ENCODE peak calls at places on chromosome 12, in ten cellular contexts. A, P, F, C, H, R, K, G, B and Y are unnamed samples.

GRCh38 chr12:94867066-94867855 is 136.2 kb downstream of the NDUFA12 start:
- DNase-seq in B (peak; percentile 32), R (no peak), H (no peak), K (no peak), F (no peak), C (no peak), A (no peak), P (no peak), G (no peak), Y (no peak)

GRCh38 chr12:119328111-119328510 is 6.4 kb upstream of the CCDC60 start:
- DNase-seq in K (peak; percentile 69), H (no peak), B (peak; percentile 40), G (no peak), F (no peak), A (peak; percentile 43), P (no peak), C (no peak), R (no peak), Y (peak; percentile 33)

GRCh38 chr12:33476058-33476457 is 36.4 kb upstream of the SYT10 start:
- DNase-seq in B (no peak), A (no peak), C (no peak), P (no peak), H (no peak), G (no peak), F (no peak), R (no peak), K (no peak), Y (no peak)

GRCh38 chr12:123916729-123917128 is 55.9 kb downstream of the CCDC92 start:
- DNase-seq in R (no peak), P (no peak), G (no peak), H (no peak), C (no peak), B (no peak), K (no peak), A (no peak), F (no peak), Y (no peak)

GRCh38 chr12:106720696-106721095 is 53.8 kb upstream of the RIC8B start:
- DNase-seq in P (no peak), R (no peak), G (no peak), F (no peak), B (no peak), C (no peak), H (no peak), K (no peak), A (no peak), Y (no peak)

GRCh38 chr12:47078733-47079364 is 572 bp upstream of the PCED1B start:
- DNase-seq in K (peak; percentile 87), F (no peak), H (peak; percentile 34), B (no peak), A (peak; percentile 86), C (peak; percentile 35), P (no peak), G (peak; percentile 53), R (peak; percentile 51), Y (peak; percentile 79)

GRCh38 chr12:72511906-72512305 is 239.7 kb downstream of the TRHDE start:
- DNase-seq in A (no peak), C (no peak), B (no peak), H (no peak), G (no peak), F (no peak), K (no peak), P (no peak), R (no peak), Y (no peak)

GRCh38 chr12:32577328-32577727 is 101.8 kb upstream of the DNM1L start:
- DNase-seq in F (no peak), P (no peak), C (no peak), R (no peak), H (no peak), K (no peak), A (no peak), G (no peak), B (no peak), Y (no peak)

GRCh38 chr12:116238149-116238548 is 39.3 kb downstream of the MED13L start:
- DNase-seq in F (no peak), K (no peak), A (no peak), G (no peak), H (no peak), B (no peak), C (no peak), P (no peak), R (no peak), Y (no peak)

GRCh38 chr12:116233669-116234068 is 43.8 kb downstream of the MED13L start:
- DNase-seq in K (no peak), H (no peak), C (no peak), B (no peak), R (no peak), P (no peak), F (no peak), G (no peak), A (no peak), Y (no peak)

GRCh38 chr12:116236986-116237385 is 40.5 kb downstream of the MED13L start:
- DNase-seq in K (no peak), R (no peak), G (no peak), C (no peak), F (peak; percentile 32), B (no peak), A (no peak), P (no peak), H (no peak), Y (no peak)

GRCh38 chr12:116241157-116241772 is 36.2 kb downstream of the MED13L start:
- DNase-seq in P (no peak), F (no peak), B (no peak), A (no peak), G (no peak), R (no peak), C (no peak), H (no peak), K (no peak), Y (no peak)

DNA sequence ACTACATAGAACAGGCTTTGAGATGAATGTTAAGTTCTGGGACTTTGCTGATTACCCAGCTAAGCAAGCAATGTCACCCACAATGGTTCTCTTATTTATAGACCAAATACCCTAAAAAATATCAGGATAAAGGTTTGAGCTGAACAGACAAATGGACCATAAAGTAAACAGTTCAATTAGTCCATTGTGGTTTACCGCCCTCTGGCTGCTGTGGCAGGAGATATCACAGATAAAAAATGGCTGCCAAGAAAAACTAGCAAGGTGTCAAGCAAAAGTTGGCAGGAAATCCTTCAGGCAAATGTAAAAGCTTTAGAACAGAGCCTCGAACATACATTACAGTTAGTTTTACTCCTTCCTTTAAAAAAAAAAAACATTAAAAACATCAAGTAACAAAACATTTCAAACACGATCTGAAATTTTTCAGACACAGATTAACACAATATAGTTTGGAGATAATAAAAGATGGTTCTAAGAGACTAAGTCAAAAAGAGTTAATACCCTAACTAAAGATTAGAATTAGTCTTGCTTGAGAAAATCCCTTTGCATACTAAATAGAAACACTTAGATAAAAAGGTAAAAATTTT is 41.3 kb downstream of the MED13L start:
- DNase-seq in C (peak; percentile 59), G (no peak), H (no peak), B (peak; percentile 74), F (peak; percentile 70), K (no peak), R (peak; percentile 56), P (no peak), A (peak; percentile 63), Y (peak; percentile 70)
- H3K4me3 ChIP-seq in C (no peak overlapping the region), G (no peak overlapping the region), H (no peak overlapping the region), B (no peak overlapping the region), F (no peak overlapping the region), K (no peak overlapping the region), R (no peak overlapping the region), P (no peak overlapping the region), A (no peak overlapping the region), Y (no peak overlapping the region)

GRCh38 chr12:98812225-98812624 is 167.1 kb downstream of the APAF1 start:
- DNase-seq in R (no peak), C (no peak), P (no peak), B (no peak), A (no peak), F (no peak), K (no peak), G (no peak), H (no peak), Y (no peak)

GRCh38 chr12:98817779-98818178 is 172.7 kb downstream of the APAF1 start:
- DNase-seq in G (no peak), H (no peak), R (no peak), F (no peak), K (no peak), A (no peak), P (no peak), B (no peak), C (no peak), Y (no peak)

GRCh38 chr12:98814254-98814653 is 169.2 kb downstream of the APAF1 start:
- DNase-seq in F (no peak), K (no peak), P (no peak), H (no peak), R (no peak), B (no peak), G (no peak), A (no peak), C (no peak), Y (no peak)

GRCh38 chr12:98820005-98820404 is 174.9 kb downstream of the APAF1 start:
- DNase-seq in R (no peak), G (no peak), K (no peak), B (no peak), H (no peak), A (no peak), C (no peak), P (no peak), F (no peak), Y (no peak)

DNA sequence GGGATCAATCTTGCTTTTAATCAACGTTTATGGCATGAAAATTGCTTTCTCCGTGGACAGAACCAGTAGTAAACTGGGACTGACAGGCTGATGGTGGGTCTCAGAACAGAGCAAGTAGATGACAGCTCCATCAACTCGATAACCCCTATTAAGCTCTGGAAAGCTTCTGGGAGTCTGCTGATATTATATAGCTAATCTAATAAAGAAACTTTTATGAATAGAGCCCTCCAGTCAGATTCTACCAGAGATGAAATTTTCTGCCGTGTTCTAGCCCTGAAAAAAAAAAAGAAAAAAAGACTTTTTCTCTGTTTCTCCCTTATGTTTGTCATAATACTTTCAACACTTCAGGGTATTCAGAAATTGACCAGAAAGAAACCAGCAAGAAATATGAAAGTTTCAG is 171.6 kb downstream of the APAF1 start:
- DNase-seq in A (no peak), F (no peak), C (no peak), B (no peak), K (no peak), P (no peak), R (no peak), H (no peak), G (no peak), Y (no peak)
- TF ChIP-seq POLR2A in A (no peak), F (no peak), C (no peak), B (no peak), K (no peak), P (no peak), R (no peak), H (no peak), G (no peak), Y (no peak)

GRCh38 chr12:39618701-39619100 is 902 bp downstream of the ABCD2 start:
- DNase-seq in B (no peak), C (no peak), R (no peak), A (no peak), H (no peak), F (no peak), G (no peak), K (no peak), P (no peak), Y (no peak)

GRCh38 chr12:39617887-39618286 is 1.7 kb downstream of the ABCD2 start:
- DNase-seq in A (no peak), R (no peak), P (no peak), H (no peak), B (no peak), G (no peak), F (no peak), C (no peak), K (no peak), Y (no peak)

GRCh38 chr12:39616251-39616650 is 3.4 kb downstream of the ABCD2 start:
- DNase-seq in A (no peak), P (no peak), H (no peak), B (no peak), C (no peak), G (no peak), K (no peak), F (no peak), R (no peak), Y (no peak)

GRCh38 chr12:39619316-39619659 is 315 bp downstream of the ABCD2 start:
- DNase-seq in P (no peak), G (no peak), C (no peak), B (no peak), F (no peak), A (no peak), H (no peak), K (no peak), R (no peak), Y (no peak)

DNA sequence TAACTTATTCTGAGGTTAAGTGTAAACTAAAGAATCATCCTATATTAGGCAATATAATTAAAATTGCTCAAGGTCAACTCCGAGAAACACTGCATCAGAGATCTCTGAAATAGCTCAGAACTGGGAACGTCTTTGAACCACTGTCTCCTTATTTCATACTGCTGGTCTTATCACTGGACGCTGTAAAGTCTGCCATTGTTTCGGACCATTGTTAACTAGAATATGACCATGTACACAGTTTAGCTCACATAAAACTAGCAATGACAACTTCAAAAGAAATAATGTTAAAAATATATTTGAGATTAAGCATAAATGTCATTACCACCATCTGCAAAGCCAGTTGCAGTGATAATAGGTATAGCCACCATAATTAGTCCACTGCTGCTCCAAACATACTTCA is 2.9 kb downstream of the ABCD2 start:
- DNase-seq in A (no peak), G (no peak), C (no peak), K (no peak), P (no peak), B (no peak), H (no peak), R (no peak), F (no peak), Y (no peak)
- H3K4me3 ChIP-seq in A (no peak overlapping the region), G (no peak overlapping the region), C (no peak overlapping the region), K (no peak overlapping the region), P (peak overlapping the region; percentile 62), B (no peak overlapping the region), H (no peak overlapping the region), R (no peak overlapping the region), F (no peak overlapping the region), Y (no peak overlapping the region)

GRCh38 chr12:100503228-100503628 is 29.6 kb downstream of the NR1H4 start:
- DNase-seq in K (no peak), P (no peak), G (no peak), A (no peak), R (no peak), B (no peak), C (no peak), H (no peak), F (no peak), Y (no peak)

GRCh38 chr12:100499416-100499815 is 25.8 kb downstream of the NR1H4 start:
- DNase-seq in A (no peak), P (no peak), G (no peak), H (no peak), R (no peak), K (no peak), F (no peak), B (no peak), C (no peak), Y (no peak)

GRCh38 chr12:100504820-100505219 is 31.2 kb downstream of the NR1H4 start:
- DNase-seq in G (no peak), P (no peak), B (no peak), C (no peak), A (peak; percentile 18), R (peak; percentile 45), H (no peak), K (no peak), F (no peak), Y (no peak)
- TF ChIP-seq POLR2A in G (no peak), P (no peak), B (no peak), C (no peak), A (no peak), R (no peak), H (no peak), K (no peak), F (no peak), Y (no peak)